ENCODE peak calls at places on chromosomes 6 and 20, in four cellular contexts. Y, U, G and L are unnamed samples. For H3K27me3, the result is how much of the 10 kb centered on the place peaks cover.

GRCh38 chr6:43149260-43149659 is 21.8 kb upstream of the SRF start:
- DNase-seq in G (no peak), U (no peak), Y (no peak), L (no peak)

GRCh38 chr6:164751395-164751794 is 558.0 kb downstream of the C6orf118 start:
- DNase-seq in U (no peak), G (no peak), Y (no peak), L (no peak)

GRCh38 chr6:150492941-150493340 is 106.7 kb upstream of the PLEKHG1 start:
- DNase-seq in Y (no peak), U (no peak), G (peak), L (no peak)

GRCh38 chr20:10922941-10923340 is 249.1 kb upstream of the JAG1 start:
- DNase-seq in G (peak), U (peak), Y (no peak), L (peak)

GRCh38 chr20:46040902-46041535 is 12.0 kb downstream of the SLC12A5 start:
- DNase-seq in G (peak), U (no peak), Y (no peak), L (no peak)

GRCh38 chr6:106728296-106728870 is 99.0 kb downstream of the QRSL1 start:
- DNase-seq in U (no peak), Y (no peak), G (no peak), L (no peak)

GRCh38 chr6:121780325-121781313 is 345.2 kb downstream of the GJA1 start:
- DNase-seq in Y (peak), G (peak), U (peak), L (peak)

GRCh38 chr6:70884074-70884983 is 72.5 kb downstream of the B3GAT2 start:
- DNase-seq in U (peak), Y (peak), G (peak), L (no peak)

GRCh38 chr6:109079981-109080380 is 14.7 kb downstream of the SESN1 start:
- DNase-seq in U (no peak), Y (peak), G (no peak), L (no peak)

GRCh38 chr20:839015-839414 is 5.5 kb downstream of the FAM110A start:
- DNase-seq in U (no peak), Y (no peak), G (no peak), L (no peak)
- H3K27me3 ChIP-seq in U (under half), Y (under half), G (under half), L (under half)

DNA sequence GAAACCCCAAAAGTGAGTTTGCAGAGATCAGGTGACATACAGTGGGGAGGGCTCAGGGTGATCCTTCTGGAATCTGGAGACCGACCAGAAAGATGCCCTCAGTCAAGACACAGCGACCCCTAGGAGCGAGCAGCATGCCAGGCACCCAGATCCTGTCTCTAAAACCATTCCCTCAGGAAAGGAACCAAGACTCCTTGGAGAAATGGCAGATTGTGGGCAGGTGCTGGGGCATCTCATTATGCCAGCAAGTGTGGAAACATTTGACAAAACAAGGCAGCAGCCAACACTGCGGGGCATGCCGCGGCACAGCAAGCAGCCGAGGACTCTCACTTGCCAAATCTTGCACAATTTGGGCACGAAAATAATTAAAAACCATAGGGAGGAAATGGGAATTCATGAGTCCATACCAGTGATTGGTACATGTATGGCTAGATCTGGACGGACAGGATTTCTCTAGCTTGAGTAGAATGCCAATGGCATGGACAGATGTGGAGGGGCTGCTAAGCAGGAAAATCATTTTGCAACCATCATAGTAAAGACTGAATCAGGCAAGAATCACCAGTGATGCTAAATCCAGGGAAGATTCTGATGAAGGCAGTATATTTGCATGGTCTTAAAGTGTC is 76.9 kb downstream of the GINS1 start:
- DNase-seq in Y (no peak), G (no peak), U (no peak), L (no peak)
- TF ChIP-seq CTCF in Y (no peak), G (no peak), U (no peak), L (no peak)

GRCh38 chr6:30149234-30149633 is 11.8 kb downstream of the TRIM10 start:
- DNase-seq in Y (no peak), U (no peak), G (no peak), L (no peak)
- H3K27me3 ChIP-seq in Y (under half), U (under half), G (under half), L (under half)

GRCh38 chr6:156952401-156952800 is 175.2 kb downstream of the ARID1B start:
- DNase-seq in Y (no peak), U (no peak), G (no peak), L (no peak)

GRCh38 chr6:156954191-156954590 is 177.0 kb downstream of the ARID1B start:
- DNase-seq in U (no peak), G (no peak), Y (no peak), L (no peak)

GRCh38 chr6:156954781-156955180 is 177.6 kb downstream of the ARID1B start:
- DNase-seq in Y (no peak), U (no peak), G (no peak), L (no peak)

GRCh38 chr6:156953125-156953477 is 175.9 kb downstream of the ARID1B start:
- DNase-seq in Y (no peak), U (no peak), G (peak), L (no peak)

DNA sequence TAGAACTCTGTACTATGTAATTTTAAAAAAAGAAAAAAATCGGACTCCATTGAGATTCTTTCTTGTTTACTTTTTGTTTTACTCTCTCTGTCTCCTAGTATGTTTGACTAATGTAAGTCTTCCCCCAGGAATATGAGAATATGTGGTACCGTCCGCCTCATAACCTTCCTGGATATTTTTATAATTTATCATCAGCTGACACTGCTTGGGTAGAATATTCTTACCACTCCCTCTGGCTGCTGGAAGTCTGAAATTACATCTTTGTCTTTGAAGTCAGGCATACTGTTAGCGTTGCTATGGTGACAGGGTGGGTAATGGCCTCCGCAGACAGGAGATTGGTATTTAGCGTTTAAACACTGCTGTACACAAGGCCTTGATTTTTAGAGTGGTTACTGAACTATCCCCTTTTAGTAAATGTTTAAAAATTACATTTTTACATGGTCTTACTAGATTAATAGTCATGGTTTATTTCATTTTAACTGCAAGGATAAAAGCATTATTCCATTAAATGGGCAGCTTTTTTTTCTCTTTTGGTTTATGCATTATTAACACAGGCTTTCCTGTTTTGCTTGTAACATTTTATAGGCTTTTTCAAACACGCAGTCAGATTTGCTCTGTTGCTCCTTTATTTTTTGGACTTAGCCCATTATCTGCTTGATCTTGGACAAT is 176.4 kb downstream of the ARID1B start:
- DNase-seq in Y (no peak), G (peak), U (peak), L (peak)
- TF ChIP-seq CTCF in Y (no peak), G (peak), U (peak), L (peak)

GRCh38 chr6:98779618-98780017 is 54.8 kb upstream of the POU3F2 start:
- DNase-seq in U (no peak), Y (no peak), G (no peak), L (no peak)
- H3K27me3 ChIP-seq in U (under half), Y (under half), G (under half), L (under half)

GRCh38 chr6:12636336-12636735 is 80.2 kb upstream of the PHACTR1 start:
- DNase-seq in U (no peak), G (peak), Y (no peak), L (no peak)
- TF ChIP-seq CTCF in U (peak), G (peak), Y (no peak), L (peak)

GRCh38 chr20:59314872-59315500 is 14.6 kb downstream of the EDN3 start:
- DNase-seq in G (no peak), U (no peak), Y (no peak), L (no peak)

GRCh38 chr20:59318803-59319202 is 18.4 kb downstream of the EDN3 start:
- DNase-seq in Y (no peak), U (no peak), G (no peak), L (no peak)

GRCh38 chr20:59318201-59318790 is 17.9 kb downstream of the EDN3 start:
- DNase-seq in Y (no peak), U (no peak), G (no peak), L (no peak)

GRCh38 chr20:59317332-59317731 is 16.9 kb downstream of the EDN3 start:
- DNase-seq in Y (no peak), U (no peak), G (no peak), L (no peak)

GRCh38 chr20:59316911-59317310 is 16.5 kb downstream of the EDN3 start:
- DNase-seq in G (no peak), U (no peak), Y (no peak), L (no peak)
- H3K27me3 ChIP-seq in G (under half), U (under half), Y (under half), L (under half)

GRCh38 chr6:5316946-5317345 is 55.6 kb downstream of the FARS2 start:
- DNase-seq in U (no peak), G (no peak), Y (no peak), L (no peak)
- TF ChIP-seq CTCF in U (no peak), G (no peak), Y (no peak), L (no peak)

DNA sequence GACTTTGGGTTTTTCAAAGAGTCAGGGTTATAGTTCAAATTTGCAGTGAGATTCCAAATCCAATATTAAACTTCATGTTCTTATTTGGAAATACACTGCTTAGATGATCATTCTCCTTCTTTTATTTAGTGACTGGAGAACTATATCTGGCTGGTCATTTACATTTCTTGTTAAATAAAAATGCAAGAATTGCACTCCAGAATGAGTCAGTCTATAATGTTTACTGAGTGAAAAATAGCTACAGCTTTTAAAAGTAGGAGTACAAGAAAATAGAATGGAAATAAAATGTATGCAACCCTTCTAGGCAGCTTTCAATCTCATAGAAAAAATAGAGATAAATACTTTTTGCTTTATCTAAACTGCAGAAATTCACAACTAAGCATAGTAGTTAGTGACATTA is 54.5 kb upstream of the CD2AP start:
- DNase-seq in Y (no peak), G (no peak), U (no peak), L (no peak)
- H3K27me3 ChIP-seq in Y (under half), G (under half), U (under half), L (under half)